ENCODE peak calls at places on chromosomes 4 and X, in four cellular contexts. One of them, this sample, is unnamed.
A peak's percentile ranks its signal among the peaks of the same experiment; 100 is the strongest.

GRCh38 chr4:144615182-144615581 is 30.8 kb upstream of the HHIP start:
- DNase-seq in adipocyte: no peak
- DNase-seq in transverse colon: no peak
- DNase-seq in tibial nerve: no peak
- DNase-seq in this sample: no peak

GRCh38 chrX:49627030-49627777 is 28.4 kb downstream of the GAGE1 start:
- DNase-seq in adipocyte: no peak
- DNase-seq in transverse colon: no peak
- DNase-seq in tibial nerve: no peak
- DNase-seq in this sample: peak; percentile 33

GRCh38 chrX:56795309-56795868 is 66.3 kb downstream of the NBDY start:
- DNase-seq in adipocyte: no peak
- DNase-seq in transverse colon: peak; percentile 1
- DNase-seq in tibial nerve: no peak
- DNase-seq in this sample: no peak

GRCh38 chrX:17829526-17829925 is 31.6 kb downstream of the RAI2 start:
- DNase-seq in adipocyte: peak; percentile 4
- DNase-seq in transverse colon: no peak
- DNase-seq in tibial nerve: no peak
- DNase-seq in this sample: no peak

GRCh38 chr4:140335076-140335475 is 38.4 kb upstream of the SCOC start:
- DNase-seq in adipocyte: no peak
- DNase-seq in transverse colon: no peak
- DNase-seq in tibial nerve: no peak
- DNase-seq in this sample: no peak

GRCh38 chr4:127309360-127310095 is 323.2 kb upstream of the INTU start:
- DNase-seq in adipocyte: peak; percentile 19
- DNase-seq in transverse colon: no peak
- DNase-seq in tibial nerve: no peak
- DNase-seq in this sample: peak; percentile 18

GRCh38 chr4:6960154-6960553 is 50.5 kb downstream of the TBC1D14 start:
- DNase-seq in adipocyte: no peak
- DNase-seq in transverse colon: no peak
- DNase-seq in tibial nerve: no peak
- DNase-seq in this sample: no peak

GRCh38 chr4:72301759-72302158 is 267.3 kb downstream of the ADAMTS3 start:
- DNase-seq in adipocyte: no peak
- DNase-seq in transverse colon: no peak
- DNase-seq in tibial nerve: no peak
- DNase-seq in this sample: no peak

GRCh38 chrX:111100191-111100590 is 4.2 kb downstream of the PAK3 start:
- DNase-seq in adipocyte: peak; percentile 48
- DNase-seq in transverse colon: peak; percentile 10
- DNase-seq in tibial nerve: no peak
- DNase-seq in this sample: no peak

GRCh38 chr4:87912164-87913004 is 63.1 kb upstream of the SPP1 start:
- DNase-seq in adipocyte: no peak
- DNase-seq in transverse colon: no peak
- DNase-seq in tibial nerve: no peak
- DNase-seq in this sample: no peak

GRCh38 chrX:37922926-37923325 is 75.6 kb upstream of the DYNLT3 start:
- DNase-seq in adipocyte: no peak
- DNase-seq in transverse colon: peak; percentile 12
- DNase-seq in tibial nerve: no peak
- DNase-seq in this sample: no peak

GRCh38 chr4:3286335-3287175 is 6.3 kb upstream of the RGS12 start:
- DNase-seq in adipocyte: no peak
- DNase-seq in transverse colon: no peak
- DNase-seq in tibial nerve: no peak
- DNase-seq in this sample: no peak

GRCh38 chr4:37825943-37826281 is 574 bp upstream of the PGM2 start:
- DNase-seq in adipocyte: no peak
- DNase-seq in transverse colon: peak; percentile 18
- DNase-seq in tibial nerve: no peak
- DNase-seq in this sample: no peak

GRCh38 chr4:5823542-5824211 is 69.2 kb downstream of the CRMP1 start:
- DNase-seq in adipocyte: no peak
- DNase-seq in transverse colon: no peak
- DNase-seq in tibial nerve: no peak
- DNase-seq in this sample: no peak

GRCh38 chrX:150527108-150527507 is 41.3 kb upstream of the MTM1 start:
- DNase-seq in adipocyte: no peak
- DNase-seq in transverse colon: no peak
- DNase-seq in tibial nerve: no peak
- DNase-seq in this sample: no peak

GRCh38 chrX:150517303-150517896 is 51.0 kb upstream of the MTM1 start:
- DNase-seq in adipocyte: peak; percentile 57
- DNase-seq in transverse colon: no peak
- DNase-seq in tibial nerve: no peak
- DNase-seq in this sample: no peak

GRCh38 chrX:150525061-150525919 is 43.1 kb upstream of the MTM1 start:
- DNase-seq in adipocyte: no peak
- DNase-seq in transverse colon: no peak
- DNase-seq in tibial nerve: no peak
- DNase-seq in this sample: peak; percentile 56

GRCh38 chrX:150526692-150527091 is 41.7 kb upstream of the MTM1 start:
- DNase-seq in adipocyte: no peak
- DNase-seq in transverse colon: no peak
- DNase-seq in tibial nerve: no peak
- DNase-seq in this sample: no peak

DNA sequence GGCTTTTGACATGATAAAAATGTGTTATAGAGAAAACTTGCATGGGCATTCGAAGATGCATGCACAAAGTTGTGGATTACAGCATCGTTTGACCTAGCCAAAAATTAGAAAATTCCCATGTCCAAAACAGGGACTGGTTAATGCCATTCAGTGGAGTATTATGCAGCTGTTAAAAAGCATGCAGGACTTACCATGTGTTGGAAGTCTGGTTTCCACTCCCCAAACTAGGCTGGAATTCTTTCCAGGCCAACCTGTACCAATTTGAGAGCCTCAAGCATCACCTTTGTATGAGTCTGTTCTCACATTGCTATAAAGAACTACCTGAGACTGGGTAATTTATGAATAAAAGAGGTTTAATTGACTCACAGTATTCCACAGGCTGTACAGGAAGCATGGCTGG is 45.9 kb upstream of the MTM1 start:
- DNase-seq in adipocyte: no peak
- DNase-seq in transverse colon: no peak
- DNase-seq in tibial nerve: no peak
- DNase-seq in this sample: no peak
- H3K36me3 ChIP-seq in adipocyte: no peaks in the 10 kb centered on the region
- H3K36me3 ChIP-seq in transverse colon: no peaks in the 10 kb centered on the region
- H3K36me3 ChIP-seq in tibial nerve: no peaks in the 10 kb centered on the region
- H3K36me3 ChIP-seq in this sample: no peaks in the 10 kb centered on the region

GRCh38 chr4:39770005-39770404 is 72.1 kb downstream of the UBE2K start:
- DNase-seq in adipocyte: no peak
- DNase-seq in transverse colon: no peak
- DNase-seq in tibial nerve: no peak
- DNase-seq in this sample: no peak
- H3K36me3 ChIP-seq in adipocyte: peaks cover 46% of the 10 kb centered on the region
- H3K36me3 ChIP-seq in transverse colon: peaks cover 17% of the 10 kb centered on the region
- H3K36me3 ChIP-seq in tibial nerve: no peaks in the 10 kb centered on the region
- H3K36me3 ChIP-seq in this sample: no peaks in the 10 kb centered on the region

GRCh38 chr4:105455998-105456397 is 17.9 kb downstream of the PPA2 start:
- DNase-seq in adipocyte: no peak
- DNase-seq in transverse colon: no peak
- DNase-seq in tibial nerve: no peak
- DNase-seq in this sample: no peak

GRCh38 chr4:105455182-105455581 is 18.7 kb downstream of the PPA2 start:
- DNase-seq in adipocyte: no peak
- DNase-seq in transverse colon: no peak
- DNase-seq in tibial nerve: no peak
- DNase-seq in this sample: no peak

GRCh38 chr4:105457997-105458396 is 15.9 kb downstream of the PPA2 start:
- DNase-seq in adipocyte: peak; percentile 81
- DNase-seq in transverse colon: no peak
- DNase-seq in tibial nerve: no peak
- DNase-seq in this sample: no peak

GRCh38 chr4:105451346-105451745 is 22.5 kb downstream of the PPA2 start:
- DNase-seq in adipocyte: no peak
- DNase-seq in transverse colon: no peak
- DNase-seq in tibial nerve: no peak
- DNase-seq in this sample: no peak

GRCh38 chr4:105453550-105454201 is 20.2 kb downstream of the PPA2 start:
- DNase-seq in adipocyte: no peak
- DNase-seq in transverse colon: no peak
- DNase-seq in tibial nerve: no peak
- DNase-seq in this sample: no peak
- H3K36me3 ChIP-seq in adipocyte: peaks cover 28% of the 10 kb centered on the region
- H3K36me3 ChIP-seq in transverse colon: peaks cover 13% of the 10 kb centered on the region
- H3K36me3 ChIP-seq in tibial nerve: no peaks in the 10 kb centered on the region
- H3K36me3 ChIP-seq in this sample: peaks cover 8% of the 10 kb centered on the region

DNA sequence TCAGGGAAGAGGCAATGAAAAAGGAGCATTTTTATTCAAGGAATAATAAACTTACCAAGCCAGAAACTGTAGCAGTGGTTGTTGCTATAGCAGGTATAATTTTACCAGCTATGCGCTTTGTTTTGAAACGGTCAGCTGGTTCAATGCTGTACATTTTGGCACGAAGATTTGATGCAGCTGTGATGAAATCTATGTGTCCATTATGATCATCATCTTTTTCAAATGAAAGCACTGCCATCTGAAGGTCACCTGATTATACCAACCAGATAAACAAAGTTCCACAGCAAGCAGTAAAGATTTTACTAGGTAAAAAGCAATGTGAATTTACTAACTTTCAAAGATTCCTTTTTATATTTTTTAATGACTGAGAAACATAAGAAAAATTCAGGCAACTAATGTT is 66.4 kb downstream of the STAP1 start:
- DNase-seq in adipocyte: no peak
- DNase-seq in transverse colon: no peak
- DNase-seq in tibial nerve: no peak
- DNase-seq in this sample: no peak
- H3K36me3 ChIP-seq in adipocyte: peaks cover 82% of the 10 kb centered on the region
- H3K36me3 ChIP-seq in transverse colon: peaks cover 53% of the 10 kb centered on the region
- H3K36me3 ChIP-seq in tibial nerve: no peaks in the 10 kb centered on the region
- H3K36me3 ChIP-seq in this sample: peaks cover 48% of the 10 kb centered on the region

DNA sequence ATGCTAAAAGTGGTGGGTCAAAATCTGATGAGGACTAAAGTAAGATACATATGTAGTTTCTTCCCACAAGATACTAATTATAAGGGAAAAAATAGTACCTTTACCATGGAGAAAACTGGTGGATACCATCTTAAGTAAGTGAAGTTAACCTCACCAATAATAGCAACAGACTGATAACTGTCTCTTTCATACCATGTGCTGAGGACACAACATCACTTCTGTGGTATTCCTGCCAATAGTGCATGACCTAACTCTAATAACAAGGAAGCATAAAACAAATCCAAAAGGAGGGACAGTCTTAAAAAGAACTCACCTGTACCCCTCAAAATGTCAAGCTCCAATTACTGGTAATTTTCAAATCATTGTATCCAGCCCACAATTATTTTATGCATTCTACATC is 8.8 kb downstream of the UFSP2 start:
- DNase-seq in adipocyte: no peak
- DNase-seq in transverse colon: no peak
- DNase-seq in tibial nerve: no peak
- DNase-seq in this sample: no peak
- H3K36me3 ChIP-seq in adipocyte: peaks cover 51% of the 10 kb centered on the region
- H3K36me3 ChIP-seq in transverse colon: peaks cover 44% of the 10 kb centered on the region
- H3K36me3 ChIP-seq in tibial nerve: peaks cover 2% of the 10 kb centered on the region
- H3K36me3 ChIP-seq in this sample: peaks cover 54% of the 10 kb centered on the region

DNA sequence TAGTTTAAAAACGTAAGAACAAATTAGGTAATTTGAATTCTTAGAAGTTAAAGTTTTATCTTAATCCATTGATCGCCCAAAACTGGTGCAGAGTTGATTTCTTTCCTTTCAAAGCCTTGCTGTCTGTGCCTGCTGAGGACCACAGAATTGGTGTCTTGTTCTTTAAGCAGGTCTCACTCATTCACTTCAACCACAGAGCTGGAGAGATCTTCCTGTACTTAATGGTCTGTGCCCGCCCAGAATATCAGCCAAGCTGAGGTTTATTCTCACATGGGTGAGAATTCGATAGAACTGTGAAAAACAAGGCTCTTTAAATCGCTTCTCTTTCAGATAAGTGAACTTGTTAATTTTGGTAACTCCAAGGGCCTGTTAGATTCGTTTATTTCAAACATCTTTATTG is 31.6 kb downstream of the DCUN1D4 start:
- DNase-seq in adipocyte: no peak
- DNase-seq in transverse colon: no peak
- DNase-seq in tibial nerve: no peak
- DNase-seq in this sample: no peak
- H3K36me3 ChIP-seq in adipocyte: peaks cover 84% of the 10 kb centered on the region
- H3K36me3 ChIP-seq in transverse colon: peaks cover 33% of the 10 kb centered on the region
- H3K36me3 ChIP-seq in tibial nerve: no peaks in the 10 kb centered on the region
- H3K36me3 ChIP-seq in this sample: peaks cover 49% of the 10 kb centered on the region

GRCh38 chr4:52600275-52600674 is 58.8 kb downstream of the USP46 start:
- DNase-seq in adipocyte: no peak
- DNase-seq in transverse colon: no peak
- DNase-seq in tibial nerve: no peak
- DNase-seq in this sample: no peak
- H3K36me3 ChIP-seq in adipocyte: peaks cover 73% of the 10 kb centered on the region
- H3K36me3 ChIP-seq in transverse colon: peaks cover 15% of the 10 kb centered on the region
- H3K36me3 ChIP-seq in tibial nerve: no peaks in the 10 kb centered on the region
- H3K36me3 ChIP-seq in this sample: no peaks in the 10 kb centered on the region

GRCh38 chr4:78468272-78468671 is 83.3 kb upstream of the ANXA3 start:
- DNase-seq in adipocyte: no peak
- DNase-seq in transverse colon: no peak
- DNase-seq in tibial nerve: no peak
- DNase-seq in this sample: no peak

GRCh38 chr4:78460368-78460767 is 91.2 kb upstream of the ANXA3 start:
- DNase-seq in adipocyte: no peak
- DNase-seq in transverse colon: no peak
- DNase-seq in tibial nerve: no peak
- DNase-seq in this sample: no peak

GRCh38 chr4:78459327-78459726 is 92.2 kb upstream of the ANXA3 start:
- DNase-seq in adipocyte: no peak
- DNase-seq in transverse colon: no peak
- DNase-seq in tibial nerve: no peak
- DNase-seq in this sample: no peak

GRCh38 chr4:78464265-78464664 is 87.3 kb upstream of the ANXA3 start:
- DNase-seq in adipocyte: no peak
- DNase-seq in transverse colon: no peak
- DNase-seq in tibial nerve: no peak
- DNase-seq in this sample: no peak
- H3K36me3 ChIP-seq in adipocyte: peaks cover 9% of the 10 kb centered on the region
- H3K36me3 ChIP-seq in transverse colon: no peaks in the 10 kb centered on the region
- H3K36me3 ChIP-seq in tibial nerve: no peaks in the 10 kb centered on the region
- H3K36me3 ChIP-seq in this sample: no peaks in the 10 kb centered on the region

GRCh38 chr4:961651-962230 is 11.6 kb downstream of the DGKQ start:
- DNase-seq in adipocyte: no peak
- DNase-seq in transverse colon: peak; percentile 78
- DNase-seq in tibial nerve: no peak
- DNase-seq in this sample: no peak

GRCh38 chr4:960736-961650 is 12.4 kb downstream of the DGKQ start:
- DNase-seq in adipocyte: no peak
- DNase-seq in transverse colon: no peak
- DNase-seq in tibial nerve: no peak
- DNase-seq in this sample: no peak

GRCh38 chr4:958836-959337 is 14.5 kb downstream of the DGKQ start:
- DNase-seq in adipocyte: no peak
- DNase-seq in transverse colon: no peak
- DNase-seq in tibial nerve: no peak
- DNase-seq in this sample: no peak

GRCh38 chr4:959338-960139 is 13.8 kb downstream of the DGKQ start:
- DNase-seq in adipocyte: no peak
- DNase-seq in transverse colon: no peak
- DNase-seq in tibial nerve: no peak
- DNase-seq in this sample: peak; percentile 8

GRCh38 chr4:960140-960735 is 13.1 kb downstream of the DGKQ start:
- DNase-seq in adipocyte: no peak
- DNase-seq in transverse colon: no peak
- DNase-seq in tibial nerve: no peak
- DNase-seq in this sample: no peak
- H3K36me3 ChIP-seq in adipocyte: peaks cover 28% of the 10 kb centered on the region
- H3K36me3 ChIP-seq in transverse colon: no peaks in the 10 kb centered on the region
- H3K36me3 ChIP-seq in tibial nerve: no peaks in the 10 kb centered on the region
- H3K36me3 ChIP-seq in this sample: no peaks in the 10 kb centered on the region